ENCODE peak calls at places on chromosomes 11 and 22, in seven cellular contexts. R is H54, P is AG08396, A is DMS153, N is RWPE1, M is AG10803, Y is prostate gland. O is an unnamed sample.

GRCh38 chr11:24239016-24239720 is 257.7 kb upstream of the LUZP2 start:
- DNase-seq in R (no peak), Y (no peak), N (peak), M (peak), P (peak), A (no peak), O (no peak)

GRCh38 chr11:68340003-68340767 is 27.8 kb downstream of the LRP5 start:
- DNase-seq in P (no peak), M (no peak), R (no peak), N (no peak), Y (no peak), A (no peak), O (no peak)

GRCh38 chr11:112163875-112164521 is at the start of gene IL18:
- DNase-seq in P (no peak), M (no peak), R (peak), A (peak), Y (no peak), N (peak), O (peak)

GRCh38 chr11:1882265-1883238 is 9.1 kb downstream of the PRR33 start:
- DNase-seq in M (peak), N (peak), P (peak), A (no peak), R (peak), Y (peak), O (peak)

GRCh38 chr11:111039982-111040381 is 205.5 kb upstream of the POU2AF2 start:
- DNase-seq in Y (no peak), N (no peak), R (no peak), A (no peak), P (no peak), M (no peak), O (no peak)

GRCh38 chr22:37669586-37669985 is 5.8 kb upstream of the LGALS1 start:
- DNase-seq in A (no peak), Y (no peak), R (no peak), P (peak), N (no peak), M (peak), O (no peak)

GRCh38 chr22:47837703-47838102 is 1075.3 kb downstream of the TBC1D22A start:
- DNase-seq in Y (no peak), R (peak), M (peak), A (no peak), N (no peak), P (no peak), O (peak)

GRCh38 chr22:37088750-37089408 is 20.6 kb downstream of the TMPRSS6 start:
- DNase-seq in R (no peak), N (no peak), Y (no peak), A (no peak), P (no peak), M (no peak), O (no peak)

GRCh38 chr11:43920598-43921419 is 21.6 kb upstream of the C11orf96 start:
- DNase-seq in Y (no peak), A (no peak), P (peak), N (peak), R (peak), M (peak), O (peak)

GRCh38 chr11:68329496-68329895 is 17.1 kb downstream of the LRP5 start:
- DNase-seq in N (no peak), A (no peak), P (no peak), M (no peak), R (no peak), Y (no peak), O (no peak)

GRCh38 chr11:30710216-30710615 is 124.1 kb upstream of the MPPED2 start:
- DNase-seq in Y (peak), R (no peak), P (no peak), M (peak), N (no peak), A (no peak), O (no peak)

GRCh38 chr11:199782-200181 is 6.9 kb downstream of the SCGB1C1 start:
- DNase-seq in M (no peak), A (no peak), R (no peak), Y (no peak), N (no peak), P (no peak), O (no peak)

GRCh38 chr11:131302831-131303230 is 67.6 kb upstream of the NTM start:
- DNase-seq in P (no peak), N (no peak), A (no peak), M (peak), R (no peak), Y (no peak), O (no peak)

GRCh38 chr22:49979587-49980264 is 19.2 kb downstream of the PIM3 start:
- DNase-seq in M (peak), N (no peak), A (no peak), Y (no peak), P (peak), R (no peak), O (peak)

GRCh38 chr11:75654314-75654713 is 14.5 kb downstream of the MAP6 start:
- DNase-seq in A (no peak), P (no peak), M (peak), N (peak), Y (no peak), R (peak), O (no peak)

GRCh38 chr22:26169312-26170111 is at the start of gene SEZ6L:
- DNase-seq in R (no peak), A (no peak), P (peak), M (no peak), Y (no peak), N (no peak), O (no peak)

GRCh38 chr11:84721561-84721961 is 905.6 kb downstream of the DLG2 start:
- DNase-seq in M (no peak), Y (no peak), N (no peak), P (no peak), R (no peak), A (no peak), O (no peak)

GRCh38 chr11:119560961-119561360 is 138.0 kb upstream of the THY1 start:
- DNase-seq in N (no peak), M (no peak), A (no peak), Y (no peak), P (no peak), R (no peak), O (no peak)

GRCh38 chr11:79437274-79437980 is 3.4 kb downstream of the TENM4 start:
- DNase-seq in Y (peak), M (no peak), N (peak), A (no peak), P (peak), R (peak), O (peak)

GRCh38 chr22:49395617-49396016 is 432.1 kb downstream of the BRD1 start:
- DNase-seq in R (no peak), M (no peak), P (no peak), Y (no peak), N (no peak), A (no peak), O (no peak)

GRCh38 chr11:131095501-131096185 is 179.4 kb upstream of the SNX19 start:
- DNase-seq in Y (no peak), A (no peak), M (no peak), P (no peak), R (no peak), N (no peak), O (no peak)

GRCh38 chr11:116384407-116384806 is 388.4 kb downstream of the BUD13 start:
- DNase-seq in N (no peak), P (no peak), A (no peak), Y (no peak), R (no peak), M (no peak), O (no peak)

GRCh38 chr11:6333112-6333511 is 12.8 kb upstream of the CAVIN3 start:
- DNase-seq in Y (no peak), N (no peak), P (no peak), M (peak), A (no peak), R (no peak), O (no peak)

GRCh38 chr11:116162541-116163230 is 610.1 kb downstream of the BUD13 start:
- DNase-seq in R (no peak), N (no peak), Y (no peak), M (no peak), P (no peak), A (peak), O (no peak)

GRCh38 chr11:5809122-5809519 is 397 bp downstream of the OR52N2 start:
- DNase-seq in M (no peak), R (no peak), A (no peak), N (no peak), P (no peak), Y (no peak), O (no peak)

GRCh38 chr22:17074648-17075002 is 10.2 kb upstream of the IL17RA start:
- DNase-seq in P (no peak), R (no peak), M (peak), A (no peak), N (no peak), Y (no peak), O (no peak)

GRCh38 chr22:17873116-17873515 is 98.8 kb upstream of the BID start:
- DNase-seq in R (no peak), Y (no peak), N (no peak), P (no peak), A (no peak), M (no peak), O (no peak)

GRCh38 chr11:2580061-2580421 is 119.8 kb downstream of the KCNQ1OT1 start:
- DNase-seq in R (no peak), N (no peak), P (no peak), Y (no peak), M (no peak), A (no peak), O (no peak)

GRCh38 chr11:77747381-77747969 is 73.0 kb downstream of the RSF1 start:
- DNase-seq in N (no peak), P (no peak), A (no peak), R (no peak), Y (no peak), M (peak), O (no peak)

GRCh38 chr11:30120045-30120589 is 103.3 kb upstream of the KCNA4 start:
- DNase-seq in R (no peak), N (no peak), A (no peak), Y (no peak), M (no peak), P (no peak), O (no peak)

GRCh38 chr11:71565263-71565662 is at the start of gene KRTAP5-10:
- DNase-seq in N (no peak), M (no peak), Y (no peak), A (no peak), R (no peak), P (no peak), O (no peak)

GRCh38 chr22:28942333-28942732 is 59.0 kb downstream of the ZNRF3 start:
- DNase-seq in P (no peak), A (no peak), R (no peak), N (no peak), M (no peak), Y (no peak), O (no peak)

GRCh38 chr11:116044946-116045345 is 540.7 kb upstream of the CADM1 start:
- DNase-seq in A (no peak), N (no peak), M (no peak), Y (no peak), P (no peak), R (no peak), O (no peak)

GRCh38 chr11:110092577-110093406 is at the start of gene ZC3H12C:
- DNase-seq in R (peak), Y (peak), M (peak), N (peak), A (peak), P (peak), O (peak)

GRCh38 chr11:68843703-68844312 is 2.1 kb upstream of the CPT1A start:
- DNase-seq in P (no peak), A (peak), M (no peak), R (peak), N (peak), Y (peak), O (peak)

GRCh38 chr22:50191041-50191740 is 5.5 kb downstream of the TRABD start:
- DNase-seq in R (no peak), Y (no peak), M (no peak), A (no peak), N (no peak), P (no peak), O (no peak)

O was measured in Calu3.